ENCODE peak calls at places on chromosome 19, in seven cellular contexts. X is trophoblast cell, R is neuronal stem cell, Y is IMR-90, C is H1, W is mesenchymal stem cell, P is H9. N is an unnamed sample.

GRCh38 chr19:46211201-46211881 is 18.2 kb upstream of the IGFL1 start:
- DNase-seq in X (peak), R (no peak), Y (no peak), C (peak), W (peak), P (peak), N (peak)

GRCh38 chr19:42601811-42602443 is 7.2 kb upstream of the CEACAM8 start:
- DNase-seq in X (peak), R (no peak), Y (peak), C (no peak), W (no peak), P (peak), N (peak)

GRCh38 chr19:1854542-1855039 is 6.3 kb upstream of the REXO1 start:
- DNase-seq in X (no peak), R (no peak), Y (no peak), C (no peak), W (no peak), P (peak), N (peak)

GRCh38 chr19:495440-496332 is 600 bp upstream of the MADCAM1 start:
- DNase-seq in X (no peak), R (no peak), Y (peak), C (no peak), W (peak), P (peak), N (peak)

GRCh38 chr19:58356236-58356970 is 3.1 kb upstream of the A1BG start:
- DNase-seq in X (no peak), R (no peak), Y (peak), C (no peak), W (no peak), P (no peak), N (no peak)

GRCh38 chr19:8005534-8006256 is at the start of gene ELAVL1:
- DNase-seq in X (peak), R (peak), Y (peak), C (peak), W (peak), P (peak), N (peak)

GRCh38 chr19:10290876-10291553 is 1.3 kb downstream of the ICAM5 start:
- DNase-seq in X (peak), R (no peak), Y (peak), C (no peak), W (peak), P (peak), N (peak)

GRCh38 chr19:32802840-32803239 is 66.7 kb downstream of the SLC7A9 start:
- DNase-seq in X (no peak), R (no peak), Y (no peak), C (no peak), W (no peak), P (no peak), N (no peak)

GRCh38 chr19:40523322-40524047 is 53.2 kb upstream of the SHKBP1 start:
- DNase-seq in X (peak), R (peak), Y (peak), C (no peak), W (peak), P (peak), N (peak)

GRCh38 chr19:53156888-53157287 is 2.0 kb downstream of the ZNF347 start:
- DNase-seq in X (no peak), R (no peak), Y (no peak), C (no peak), W (no peak), P (no peak), N (no peak)

GRCh38 chr19:18987456-18987855 is 45.9 kb downstream of the SUGP2 start:
- DNase-seq in X (no peak), R (no peak), Y (no peak), C (no peak), W (no peak), P (no peak), N (no peak)

GRCh38 chr19:39926170-39926755 is 8.2 kb downstream of the FCGBP start:
- DNase-seq in X (peak), R (no peak), Y (no peak), C (no peak), W (no peak), P (no peak), N (peak)

GRCh38 chr19:16001481-16002312 is 52.9 kb downstream of the OR10H4 start:
- DNase-seq in X (peak), R (no peak), Y (peak), C (no peak), W (peak), P (no peak), N (no peak)

GRCh38 chr19:5001547-5002131 is 32.7 kb downstream of the KDM4B start:
- DNase-seq in X (peak), R (no peak), Y (peak), C (no peak), W (peak), P (peak), N (peak)

GRCh38 chr19:8610041-8610927 is at the start of gene ADAMTS10:
- DNase-seq in X (no peak), R (no peak), Y (peak), C (no peak), W (no peak), P (peak), N (peak)

GRCh38 chr19:7251502-7251901 is 42.7 kb downstream of the INSR start:
- DNase-seq in X (no peak), R (no peak), Y (no peak), C (no peak), W (no peak), P (no peak), N (no peak)

GRCh38 chr19:38152461-38153379 is 71.3 kb downstream of the DPF1 start:
- DNase-seq in X (no peak), R (no peak), Y (peak), C (no peak), W (no peak), P (no peak), N (peak)

GRCh38 chr19:33299061-33299665 is 3.2 kb downstream of the CEBPA start:
- DNase-seq in X (peak), R (no peak), Y (no peak), C (no peak), W (no peak), P (no peak), N (no peak)

GRCh38 chr19:7224995-7225394 is 69.2 kb downstream of the INSR start:
- DNase-seq in X (no peak), R (no peak), Y (no peak), C (no peak), W (no peak), P (no peak), N (no peak)

GRCh38 chr19:42074513-42075363 is 1.2 kb upstream of the ZNF574 start:
- DNase-seq in X (no peak), R (no peak), Y (no peak), C (no peak), W (no peak), P (no peak), N (no peak)

GRCh38 chr19:7287716-7288115 is 6.5 kb downstream of the INSR start:
- DNase-seq in X (peak), R (no peak), Y (no peak), C (no peak), W (peak), P (no peak), N (no peak)

GRCh38 chr19:8028951-8029491 is 23.5 kb upstream of the CCL25 start:
- DNase-seq in X (peak), R (peak), Y (peak), C (no peak), W (no peak), P (peak), N (peak)

GRCh38 chr19:17496337-17496997 is 15.0 kb upstream of the PGLS start:
- DNase-seq in X (peak), R (peak), Y (peak), C (peak), W (peak), P (peak), N (peak)

GRCh38 chr19:4278010-4278409 is 1.1 kb upstream of the SHD start:
- DNase-seq in X (no peak), R (no peak), Y (no peak), C (no peak), W (no peak), P (no peak), N (peak)

GRCh38 chr19:6086081-6086858 is 24.0 kb downstream of the RFX2 start:
- DNase-seq in X (peak), R (no peak), Y (peak), C (no peak), W (peak), P (no peak), N (no peak)

GRCh38 chr19:32224371-32225244 is 120.8 kb upstream of the ZNF507 start:
- DNase-seq in X (peak), R (peak), Y (peak), C (no peak), W (peak), P (peak), N (peak)

GRCh38 chr19:57269515-57270250 is 10.6 kb upstream of the ZNF460 start:
- DNase-seq in X (peak), R (no peak), Y (peak), C (no peak), W (peak), P (no peak), N (no peak)

GRCh38 chr19:12918253-12918652 is 840 bp downstream of the SYCE2 start:
- DNase-seq in X (no peak), R (no peak), Y (no peak), C (no peak), W (no peak), P (no peak), N (no peak)
- H3K4ac ChIP-seq in X (no peak), R (no peak), Y (no peak), C (no peak), W (no peak), P (no peak), N (no peak)

GRCh38 chr19:14400913-14401312 is 18.2 kb downstream of the DDX39A start:
- DNase-seq in X (no peak), R (no peak), Y (no peak), C (no peak), W (no peak), P (no peak), N (no peak)

GRCh38 chr19:14398563-14398962 is 17.3 kb downstream of the ADGRE5 start:
- DNase-seq in X (no peak), R (no peak), Y (no peak), C (no peak), W (no peak), P (no peak), N (no peak)

GRCh38 chr19:14404322-14404721 is 14.8 kb downstream of the DDX39A start:
- DNase-seq in X (no peak), R (no peak), Y (no peak), C (no peak), W (no peak), P (no peak), N (no peak)

GRCh38 chr19:14405380-14405757 is 13.8 kb downstream of the DDX39A start:
- DNase-seq in X (no peak), R (peak), Y (no peak), C (no peak), W (no peak), P (peak), N (peak)

GRCh38 chr19:14401468-14401867 is 17.7 kb downstream of the DDX39A start:
- DNase-seq in X (no peak), R (no peak), Y (no peak), C (no peak), W (no peak), P (no peak), N (no peak)
- H3K23ac ChIP-seq in X (no peak), R (no peak), Y (no peak), C (no peak), W (no peak), P (no peak), N (no peak)

GRCh38 chr19:35247526-35248309 is 1.1 kb upstream of the LSR start:
- DNase-seq in X (peak), R (peak), Y (no peak), C (peak), W (no peak), P (peak), N (peak)

GRCh38 chr19:35249848-35250711 is 1.3 kb downstream of the LSR start:
- DNase-seq in X (no peak), R (no peak), Y (no peak), C (no peak), W (no peak), P (peak), N (no peak)

GRCh38 chr19:35248310-35249145 is at the start of gene LSR:
- DNase-seq in X (peak), R (peak), Y (no peak), C (peak), W (no peak), P (peak), N (peak)

GRCh38 chr19:35249146-35249847 is 495 bp downstream of the LSR start:
- DNase-seq in X (peak), R (no peak), Y (no peak), C (no peak), W (no peak), P (peak), N (peak)

DNA sequence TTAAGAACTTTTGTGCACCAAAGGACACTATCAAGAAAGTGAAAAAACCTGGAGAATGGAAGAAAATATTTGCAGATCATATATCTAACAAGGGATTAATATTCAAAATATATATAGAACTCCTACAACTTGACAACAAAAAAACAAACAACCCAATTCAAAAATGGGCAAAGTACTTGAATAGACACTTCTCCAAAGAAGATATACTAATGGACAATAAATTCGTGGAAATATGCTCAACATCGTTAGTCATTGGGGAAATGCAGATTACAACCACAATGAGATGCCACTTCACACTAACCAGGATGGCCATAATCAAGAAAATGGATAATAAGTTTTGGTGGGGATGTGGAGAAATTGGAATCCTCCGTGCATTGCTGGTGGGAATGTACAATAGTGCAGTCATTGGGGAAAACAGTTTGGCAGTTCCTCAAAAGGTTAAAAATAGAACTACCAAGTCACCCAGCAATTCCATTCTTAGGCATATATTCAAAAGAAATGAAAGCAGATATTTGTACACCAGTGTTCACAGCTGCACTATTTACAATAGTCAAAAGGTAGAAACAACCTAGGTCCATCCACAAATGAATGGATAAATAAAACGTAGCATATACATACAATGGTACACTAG is 2.2 kb upstream of the LSR start:
- DNase-seq in X (no peak), R (no peak), Y (no peak), C (no peak), W (no peak), P (no peak), N (no peak)
- H3K4ac ChIP-seq in X (no peak), R (no peak), Y (no peak), C (no peak), W (no peak), P (no peak), N (no peak)

GRCh38 chr19:35278578-35279284 is 3.6 kb upstream of the HAMP start:
- DNase-seq in X (no peak), R (no peak), Y (no peak), C (no peak), W (no peak), P (no peak), N (no peak)

GRCh38 chr19:35279374-35279773 is 3.0 kb upstream of the HAMP start:
- DNase-seq in X (no peak), R (no peak), Y (no peak), C (no peak), W (no peak), P (no peak), N (no peak)

GRCh38 chr19:35279985-35280821 is 2.1 kb upstream of the HAMP start:
- DNase-seq in X (no peak), R (no peak), Y (no peak), C (no peak), W (no peak), P (no peak), N (no peak)

GRCh38 chr19:35284153-35285140 is 2.1 kb downstream of the HAMP start:
- DNase-seq in X (no peak), R (no peak), Y (no peak), C (no peak), W (no peak), P (no peak), N (no peak)

DNA sequence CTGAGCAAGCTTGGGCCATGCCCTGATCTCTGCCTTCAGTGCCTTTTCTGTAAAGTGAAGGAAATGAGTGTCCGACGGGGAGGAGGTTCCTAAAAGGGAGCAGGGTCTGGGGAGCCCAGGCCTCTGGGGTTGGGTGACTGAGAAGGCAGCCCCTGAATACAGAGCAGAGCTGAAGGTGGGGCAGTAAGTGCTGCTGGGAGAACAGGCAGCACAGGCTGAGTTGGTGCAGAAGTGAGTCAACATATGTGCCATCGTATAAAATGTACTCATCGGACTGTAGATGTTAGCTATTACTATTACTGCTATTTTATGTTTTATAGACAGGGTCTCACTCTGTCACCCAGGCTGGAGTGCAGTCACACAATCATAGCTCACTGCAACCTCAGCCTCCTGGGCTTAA is 1.0 kb upstream of the HAMP start:
- DNase-seq in X (no peak), R (no peak), Y (no peak), C (no peak), W (no peak), P (no peak), N (no peak)
- H3K23ac ChIP-seq in X (no peak), R (no peak), Y (no peak), C (no peak), W (no peak), P (no peak), N (no peak)

GRCh38 chr19:31070126-31070525 is 279.1 kb downstream of the TSHZ3 start:
- DNase-seq in X (no peak), R (no peak), Y (peak), C (no peak), W (peak), P (no peak), N (no peak)
- H3K4ac ChIP-seq in X (no peak), R (no peak), Y (no peak), C (no peak), W (no peak), P (no peak), N (no peak)

GRCh38 chr19:49971991-49972401 is 11.0 kb upstream of the SIGLEC11 start:
- DNase-seq in X (no peak), R (no peak), Y (no peak), C (no peak), W (no peak), P (no peak), N (no peak)
- H3K23ac ChIP-seq in X (no peak), R (no peak), Y (no peak), C (no peak), W (no peak), P (no peak), N (no peak)

GRCh38 chr19:11480081-11480926 is 542 bp downstream of the ELAVL3 start:
- DNase-seq in X (no peak), R (no peak), Y (no peak), C (no peak), W (no peak), P (no peak), N (no peak)

GRCh38 chr19:11480927-11481776 is at the start of gene ELAVL3:
- DNase-seq in X (no peak), R (no peak), Y (no peak), C (no peak), W (peak), P (peak), N (no peak)

GRCh38 chr19:11478167-11479089 is 2.4 kb downstream of the ELAVL3 start:
- DNase-seq in X (no peak), R (no peak), Y (no peak), C (no peak), W (no peak), P (no peak), N (no peak)

GRCh38 chr19:11479470-11480080 is 1.3 kb downstream of the ELAVL3 start:
- DNase-seq in X (peak), R (peak), Y (no peak), C (peak), W (no peak), P (peak), N (peak)

DNA sequence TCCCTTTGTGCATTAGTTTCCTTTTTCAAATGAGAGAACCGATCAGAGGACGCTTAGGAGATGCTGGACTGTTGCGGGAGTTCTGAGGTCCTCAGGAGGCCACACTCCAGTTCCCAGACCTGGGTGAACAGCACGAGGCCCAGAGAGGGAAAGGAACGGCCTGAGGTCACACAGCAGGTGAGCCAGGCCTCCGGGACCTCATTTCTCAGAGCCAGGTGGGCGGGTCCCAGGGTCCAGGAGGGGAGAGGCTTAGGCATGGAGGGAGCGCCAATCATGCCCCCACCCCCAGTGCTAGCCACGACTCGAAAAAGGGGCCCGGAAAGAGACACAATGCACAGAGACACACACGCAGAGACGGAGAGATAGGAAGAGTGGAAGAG is 1.8 kb downstream of the ELAVL3 start:
- DNase-seq in X (no peak), R (no peak), Y (no peak), C (no peak), W (no peak), P (no peak), N (no peak)
- H3K4ac ChIP-seq in X (no peak), R (no peak), Y (no peak), C (peak), W (no peak), P (no peak), N (no peak)